ENCODE peak calls at places on chromosomes 7 and 10, in five cellular contexts. L, Q, S, D and A are unnamed samples.
A peak's percentile ranks its signal among the peaks of the same experiment; 100 is the strongest.

GRCh38 chr7:24283900-24284698 is at the start of gene NPY:
- DNase-seq in S (no peak), L (no peak), D (no peak), Q (no peak), A (peak; percentile 68)

GRCh38 chr7:100719523-100720319 is 547 bp upstream of the EPO start:
- DNase-seq in S (no peak), Q (no peak), L (no peak), D (no peak), A (no peak)

GRCh38 chr10:18618995-18619394 is 32.4 kb downstream of the NSUN6 start:
- DNase-seq in L (no peak), Q (no peak), S (no peak), D (no peak), A (no peak)

GRCh38 chr7:157219154-157219553 is 80.4 kb downstream of the UBE3C start:
- DNase-seq in Q (no peak), L (no peak), S (no peak), D (no peak), A (no peak)

GRCh38 chr10:78215645-78216044 is 182.0 kb downstream of the RPS24 start:
- DNase-seq in S (peak; percentile 66), D (no peak), L (peak; percentile 83), Q (no peak), A (peak; percentile 93)

GRCh38 chr10:112082134-112082533 is 101.4 kb downstream of the GPAM start:
- DNase-seq in Q (no peak), L (no peak), S (no peak), D (no peak), A (peak; percentile 80)

GRCh38 chr10:15344876-15345285 is 26.2 kb downstream of the FAM171A1 start:
- DNase-seq in Q (no peak), L (no peak), D (no peak), S (no peak), A (no peak)

GRCh38 chr10:74139981-74140380 is 10.6 kb downstream of the AP3M1 start:
- DNase-seq in Q (no peak), D (no peak), L (no peak), S (no peak), A (no peak)

GRCh38 chr7:87507446-87507845 is 32.0 kb upstream of the ABCB4 start:
- DNase-seq in Q (no peak), S (no peak), D (no peak), L (no peak), A (no peak)

GRCh38 chr10:15718495-15719061 is 1.1 kb downstream of the ITGA8 start:
- DNase-seq in L (no peak), S (no peak), D (no peak), Q (no peak), A (no peak)

GRCh38 chr7:32479574-32480200 is 10.5 kb downstream of the LSM5 start:
- DNase-seq in D (no peak), Q (no peak), S (no peak), L (no peak), A (no peak)

DNA sequence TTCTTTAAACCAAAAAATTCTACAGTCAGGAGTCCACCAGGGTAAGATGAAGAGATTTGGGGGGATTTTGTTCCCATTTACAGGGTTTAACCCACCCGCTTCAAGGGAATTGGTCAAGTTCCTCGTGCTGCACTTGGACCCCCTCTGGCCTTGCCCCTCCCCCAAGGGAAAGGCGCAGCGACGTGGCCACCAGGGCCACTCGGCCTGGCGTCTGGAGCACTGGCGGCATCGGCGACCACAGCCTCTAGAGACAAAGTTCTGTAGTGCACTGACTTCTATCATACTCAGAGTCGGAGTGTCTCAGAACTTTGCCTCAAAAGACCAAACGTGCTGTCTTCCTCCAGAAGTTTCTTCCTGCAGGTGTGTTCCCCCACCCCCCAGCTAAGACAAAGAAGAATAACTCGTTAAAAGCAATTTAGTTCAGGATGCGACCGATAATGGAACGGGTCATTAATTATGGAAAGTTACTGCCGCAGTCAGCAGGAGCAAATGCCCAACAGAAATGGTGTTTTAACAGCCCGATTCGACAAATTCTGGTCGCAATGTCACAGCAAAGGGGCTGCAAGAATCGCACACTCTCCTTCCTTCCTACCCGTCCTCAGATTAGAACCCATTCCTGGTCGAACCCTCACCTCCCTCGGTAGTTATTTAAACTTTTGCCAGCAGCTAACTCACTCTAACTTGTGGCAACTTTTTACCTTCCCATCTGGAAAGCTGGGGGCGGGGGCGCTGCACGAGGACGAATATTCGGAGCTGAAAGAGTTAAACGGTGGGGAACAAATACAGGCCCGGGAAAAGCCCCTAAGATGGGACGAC is 202.1 kb upstream of the NFE2L3 start:
- DNase-seq in L (no peak), S (no peak), Q (peak; percentile 70), D (peak; percentile 54), A (peak; percentile 77)
- TF ChIP-seq CTCF in L (no peak), S (no peak), Q (no peak), D (no peak), A (no peak)

GRCh38 chr7:159280008-159280407 is 135.3 kb upstream of the VIPR2 start:
- DNase-seq in D (no peak), S (no peak), Q (no peak), L (no peak), A (no peak)
- H3K9me3 ChIP-seq in D (no peaks in the 10 kb centered on the region), S (no peaks in the 10 kb centered on the region), Q (no peaks in the 10 kb centered on the region), L (no peaks in the 10 kb centered on the region), A (no peaks in the 10 kb centered on the region)

GRCh38 chr7:128430207-128430606 is 20.4 kb upstream of the IMPDH1 start:
- DNase-seq in S (no peak), D (no peak), L (no peak), Q (no peak), A (no peak)
- TF ChIP-seq CTCF in S (no peak), D (no peak), L (no peak), Q (no peak), A (no peak)

GRCh38 chr10:130720235-130720634 is 584.0 kb downstream of the GLRX3 start:
- DNase-seq in D (no peak), S (no peak), Q (peak; percentile 21), L (no peak), A (peak; percentile 6)
- H3K9me3 ChIP-seq in D (no peaks in the 10 kb centered on the region), S (no peaks in the 10 kb centered on the region), Q (no peaks in the 10 kb centered on the region), L (no peaks in the 10 kb centered on the region), A (no peaks in the 10 kb centered on the region)

GRCh38 chr10:35595106-35595505 is 10.0 kb upstream of the GJD4 start:
- DNase-seq in D (no peak), S (no peak), L (no peak), Q (no peak), A (no peak)

GRCh38 chr10:35592421-35592820 is 12.7 kb upstream of the GJD4 start:
- DNase-seq in Q (no peak), S (no peak), L (no peak), D (no peak), A (no peak)

GRCh38 chr10:35600193-35600592 is 4.9 kb upstream of the GJD4 start:
- DNase-seq in L (no peak), Q (no peak), D (no peak), S (no peak), A (no peak)

GRCh38 chr10:35594115-35594849 is 10.9 kb upstream of the GJD4 start:
- DNase-seq in L (no peak), Q (no peak), D (no peak), S (no peak), A (no peak)

DNA sequence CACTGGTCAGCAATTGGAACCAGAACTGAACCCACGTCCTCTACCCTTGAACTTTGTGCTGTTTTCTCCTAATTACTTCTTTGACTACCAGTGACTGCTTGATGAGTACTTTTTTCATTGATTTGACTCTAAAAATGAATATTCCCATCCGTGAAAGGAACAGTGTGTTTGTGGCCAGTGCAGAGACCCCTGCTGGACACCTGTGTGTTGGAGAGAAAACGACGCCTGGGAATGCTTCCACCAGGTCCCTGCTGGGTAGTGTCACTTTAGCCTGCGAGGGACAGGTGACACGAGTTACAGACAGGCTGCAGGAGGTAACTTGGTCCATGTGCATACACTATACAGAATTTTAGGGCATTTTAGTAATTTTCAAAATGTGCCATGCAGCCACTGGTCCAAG is 6.8 kb upstream of the GJD4 start:
- DNase-seq in Q (no peak), S (no peak), D (no peak), L (no peak), A (no peak)
- TF ChIP-seq CTCF in Q (peak; percentile 28), S (peak; percentile 33), D (no peak), L (no peak), A (peak; percentile 22)

GRCh38 chr10:100522945-100523344 is 3.3 kb upstream of the SEC31B start:
- DNase-seq in D (no peak), L (no peak), S (no peak), Q (no peak), A (no peak)

GRCh38 chr10:100519321-100520051 is at the start of gene SEC31B:
- DNase-seq in S (peak; percentile 53), D (peak; percentile 46), Q (peak; percentile 69), L (peak; percentile 19), A (peak; percentile 79)

GRCh38 chr10:100518761-100519241 is 860 bp downstream of the SEC31B start:
- DNase-seq in D (peak; percentile 79), L (peak; percentile 75), S (peak; percentile 39), Q (no peak), A (no peak)

GRCh38 chr10:100522107-100522811 is 2.6 kb upstream of the SEC31B start:
- DNase-seq in S (no peak), Q (no peak), D (no peak), L (no peak), A (no peak)

DNA sequence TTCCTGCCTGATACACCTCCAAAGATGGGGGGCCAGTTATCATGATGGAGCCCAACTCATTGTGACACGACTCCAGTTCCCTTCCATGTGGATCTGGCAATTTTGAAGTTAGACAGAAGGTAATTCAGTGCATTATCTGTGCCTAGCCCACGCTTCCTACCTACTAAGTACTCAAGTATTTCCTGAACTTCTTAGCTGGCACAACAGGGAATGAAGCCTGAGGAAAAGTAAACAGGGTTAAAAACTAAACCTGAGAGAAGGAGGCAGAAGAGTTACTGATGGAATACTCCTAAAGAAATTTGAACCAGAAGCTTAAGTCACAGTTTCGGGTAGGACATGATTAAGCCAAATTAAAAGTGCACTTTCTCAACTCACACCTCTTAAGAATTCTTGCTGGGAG is 1.1 kb upstream of the SEC31B start:
- DNase-seq in Q (no peak), D (no peak), S (no peak), L (no peak), A (no peak)
- H3K9me3 ChIP-seq in Q (no peaks in the 10 kb centered on the region), D (no peaks in the 10 kb centered on the region), S (no peaks in the 10 kb centered on the region), L (no peaks in the 10 kb centered on the region), A (no peaks in the 10 kb centered on the region)

GRCh38 chr7:68433462-68433861 is 1164.8 kb upstream of the AUTS2 start:
- DNase-seq in L (no peak), Q (no peak), S (no peak), D (no peak), A (no peak)

GRCh38 chr7:68424643-68425297 is 1173.5 kb upstream of the AUTS2 start:
- DNase-seq in L (no peak), S (no peak), Q (no peak), D (no peak), A (no peak)

GRCh38 chr7:68432585-68432984 is 1165.7 kb upstream of the AUTS2 start:
- DNase-seq in S (no peak), D (no peak), L (no peak), Q (no peak), A (no peak)

GRCh38 chr7:68425377-68425776 is 1172.9 kb upstream of the AUTS2 start:
- DNase-seq in S (no peak), Q (no peak), L (no peak), D (no peak), A (no peak)

GRCh38 chr7:68429376-68430117 is 1168.7 kb upstream of the AUTS2 start:
- DNase-seq in S (no peak), L (no peak), Q (no peak), D (no peak), A (no peak)
- TF ChIP-seq CTCF in S (no peak), L (no peak), Q (no peak), D (no peak), A (no peak)